ENCODE peak calls at places on chromosomes 16 and 17, in nine cellular contexts. I is GM10248; J is breast epithelium; Q is neural progenitor cell; A is A549; R is CD4-positive, alpha-beta T cell; H is pancreas; P is endothelial cell; X is HFFc6. Y is an unnamed sample.

GRCh38 chr17:38605852-38606645 is at the start of gene SRCIN1:
- DNase-seq in J (peak; percentile 43), I (peak; percentile 79), R (peak; percentile 46), H (peak; percentile 85), X (no peak), Q (peak; percentile 86), A (peak; percentile 70), P (peak; percentile 58), Y (no peak)

GRCh38 chr16:13463619-13464018 is 456.3 kb upstream of the ERCC4 start:
- DNase-seq in I (no peak), X (no peak), A (no peak), J (peak; percentile 58), P (no peak), H (no peak), R (no peak), Q (no peak), Y (no peak)

GRCh38 chr16:684961-685696 is 995 bp upstream of the JMJD8 start:
- DNase-seq in R (no peak), A (no peak), Q (no peak), X (no peak), J (no peak), H (no peak), I (no peak), P (no peak), Y (no peak)

GRCh38 chr16:54421220-54421619 is 134.6 kb upstream of the IRX3 start:
- DNase-seq in P (no peak), X (no peak), R (no peak), Q (no peak), H (no peak), I (no peak), J (no peak), A (no peak), Y (no peak)

GRCh38 chr17:11598274-11599221 is at the start of gene DNAH9:
- DNase-seq in P (no peak), Q (peak; percentile 99), I (no peak), J (peak; percentile 99), H (peak; percentile 95), A (peak; percentile 62), X (no peak), R (no peak), Y (no peak)

GRCh38 chr17:76004750-76005262 is 4.2 kb downstream of the CDK3 start:
- DNase-seq in R (no peak), I (no peak), J (no peak), H (no peak), A (no peak), Q (no peak), P (no peak), X (no peak), Y (no peak)

GRCh38 chr16:23595246-23595950 is 718 bp downstream of the NDUFAB1 start:
- DNase-seq in P (peak; percentile 6), H (no peak), I (no peak), J (no peak), A (peak; percentile 7), Q (no peak), R (no peak), X (no peak), Y (no peak)

GRCh38 chr16:55232822-55233221 is 91.2 kb upstream of the IRX6 start:
- DNase-seq in I (no peak), J (no peak), H (no peak), R (no peak), A (no peak), X (no peak), P (no peak), Q (no peak), Y (no peak)

GRCh38 chr16:70476272-70477020 is 22.1 kb downstream of the FCSK start:
- DNase-seq in X (peak; percentile 76), I (peak; percentile 94), Q (no peak), R (no peak), P (no peak), J (no peak), H (no peak), A (no peak), Y (no peak)

GRCh38 chr17:75142236-75142971 is 10.9 kb upstream of the NT5C start:
- DNase-seq in P (no peak), X (no peak), H (no peak), A (no peak), R (no peak), Q (no peak), I (no peak), J (no peak), Y (no peak)

GRCh38 chr17:14701901-14702300 is 401.0 kb downstream of the HS3ST3B1 start:
- DNase-seq in I (no peak), R (no peak), Q (no peak), P (no peak), H (no peak), X (no peak), A (no peak), J (no peak), Y (no peak)

GRCh38 chr17:73974536-73974935 is 228.9 kb upstream of the RPL38 start:
- DNase-seq in I (no peak), J (no peak), H (no peak), R (no peak), X (no peak), P (no peak), A (no peak), Q (no peak), Y (no peak)

GRCh38 chr17:82647593-82648164 is 565 bp downstream of the WDR45B start:
- DNase-seq in P (peak; percentile 51), H (peak; percentile 80), R (peak; percentile 52), I (peak; percentile 53), X (no peak), Q (peak; percentile 54), A (peak; percentile 56), J (peak; percentile 23), Y (no peak)

GRCh38 chr16:48384305-48384981 is 770 bp downstream of the SIAH1 start:
- DNase-seq in H (peak; percentile 80), R (no peak), X (no peak), A (peak; percentile 71), P (peak; percentile 74), Q (peak; percentile 91), I (peak; percentile 75), J (peak; percentile 44), Y (no peak)

GRCh38 chr17:3732171-3732570 is 8.5 kb downstream of the HASPIN start:
- DNase-seq in A (no peak), H (no peak), X (peak; percentile 17), P (no peak), I (peak; percentile 80), J (no peak), Q (no peak), R (no peak), Y (no peak)

GRCh38 chr17:3754458-3755334 is 31.0 kb downstream of the HASPIN start:
- DNase-seq in P (peak; percentile 58), I (peak; percentile 76), R (peak; percentile 80), A (no peak), J (peak; percentile 96), Q (peak; percentile 95), X (no peak), H (peak; percentile 99), Y (no peak)

DNA sequence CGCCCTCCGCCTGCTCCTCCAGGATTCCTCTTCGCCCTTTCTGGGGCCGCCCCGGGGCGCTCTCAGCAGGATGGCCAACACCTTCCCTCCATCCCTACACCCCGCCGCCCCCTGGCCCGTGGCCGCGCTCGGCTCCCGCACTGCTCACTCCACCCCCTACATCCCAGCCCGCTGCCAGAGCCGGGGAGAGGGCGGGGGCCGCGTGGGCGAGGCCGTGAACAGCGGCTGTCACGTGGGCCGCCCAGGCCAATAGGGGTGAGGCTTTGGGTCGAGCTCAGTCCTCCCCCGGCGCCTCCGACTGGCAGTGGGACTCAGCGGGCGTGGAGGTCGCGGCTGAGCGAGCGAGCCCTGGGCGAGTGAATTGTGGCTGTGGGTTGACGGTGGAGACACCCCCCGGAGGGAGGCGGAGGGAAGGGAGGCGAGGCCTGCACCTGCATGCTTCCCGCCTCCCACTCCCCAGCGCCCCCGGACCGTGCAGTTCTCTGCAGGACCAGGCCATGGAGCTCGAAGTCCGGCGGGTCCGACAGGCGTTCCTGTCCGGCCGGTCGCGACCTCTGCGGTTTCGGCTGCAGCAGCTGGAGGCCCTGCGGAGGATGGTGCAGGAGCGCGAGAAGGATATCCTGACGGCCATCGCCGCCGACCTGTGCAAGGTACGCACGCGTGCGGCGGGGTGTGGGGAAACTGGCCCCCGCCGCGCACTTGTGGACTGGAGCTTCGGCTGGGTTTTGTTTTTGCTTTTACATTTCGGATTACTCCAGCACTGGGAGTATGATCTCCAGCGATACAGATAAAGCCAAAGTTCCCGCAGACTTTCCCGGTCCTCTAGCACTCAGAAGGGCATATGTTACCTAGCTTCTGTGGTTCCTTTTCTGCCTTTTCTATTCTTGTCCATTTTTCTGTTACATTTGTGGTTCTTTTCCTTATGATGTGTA is at the start of gene ALDH3A2:
- DNase-seq in X (peak; percentile 88), A (peak; percentile 99), R (peak; percentile 91), P (peak; percentile 94), J (peak; percentile 96), Q (peak; percentile 95), I (peak; percentile 99), H (peak; percentile 97), Y (peak; percentile 74)
- TF ChIP-seq CTCF in X (peak; percentile 39), A (peak; percentile 26), R (no peak), P (no peak), J (peak; percentile 31), Q (peak; percentile 36), I (peak; percentile 30), H (no peak), Y (peak; percentile 40)

GRCh38 chr16:10501016-10501607 is 79.3 kb downstream of the EMP2 start:
- DNase-seq in P (no peak), A (no peak), R (no peak), Q (no peak), X (no peak), J (no peak), H (no peak), I (no peak), Y (no peak)
- TF ChIP-seq CTCF in P (no peak), A (no peak), R (no peak), Q (no peak), X (no peak), J (no peak), H (no peak), I (no peak), Y (no peak)

GRCh38 chr17:61225178-61225577 is 174.5 kb upstream of the TBX2 start:
- DNase-seq in I (no peak), A (no peak), H (no peak), R (no peak), J (no peak), Q (no peak), X (no peak), P (no peak), Y (no peak)
- TF ChIP-seq CTCF in I (no peak), A (no peak), H (no peak), R (no peak), J (no peak), Q (no peak), X (no peak), P (no peak), Y (no peak)

DNA sequence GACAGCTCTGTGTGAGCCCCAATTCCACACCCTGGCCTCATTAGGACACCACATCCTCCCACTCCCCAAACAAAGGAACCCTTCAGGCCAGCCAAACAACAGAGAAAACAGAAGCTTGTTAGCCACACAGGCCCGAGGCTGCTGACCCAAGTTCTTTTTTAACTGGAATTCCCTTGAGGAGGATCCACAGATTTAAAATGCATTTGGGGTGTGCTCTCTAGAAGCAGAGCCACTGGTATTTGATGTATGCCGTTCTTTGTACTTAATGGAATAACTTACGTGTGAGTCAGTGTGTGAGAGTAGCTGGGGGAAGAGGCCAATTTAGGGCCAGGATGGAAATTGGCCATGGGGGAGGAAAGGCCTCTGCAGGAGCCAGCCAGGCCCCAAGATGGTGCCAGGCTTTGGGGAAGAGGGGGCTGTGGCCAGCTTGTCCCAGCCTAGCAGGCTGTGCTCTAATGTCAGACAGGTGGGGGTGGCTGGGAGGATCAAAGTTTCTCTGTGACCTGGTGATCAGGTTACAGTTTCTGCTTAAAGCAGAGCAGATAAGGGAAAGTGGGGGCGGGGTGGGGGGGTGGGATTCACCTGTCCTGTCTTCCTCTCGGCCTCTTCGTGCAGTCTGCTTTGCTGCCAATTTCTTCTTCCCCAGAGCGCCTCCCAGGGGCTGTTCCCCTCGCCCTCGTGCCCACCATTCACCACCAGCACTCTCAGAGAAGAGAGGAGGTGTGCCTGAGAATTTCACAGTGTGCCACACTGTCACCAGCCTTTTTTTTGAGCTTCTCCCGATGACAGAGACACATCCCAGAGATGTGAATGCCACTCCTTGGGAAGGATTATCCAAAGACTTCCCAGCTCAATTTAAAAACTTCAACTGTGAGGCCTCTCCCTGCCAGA is 50.8 kb downstream of the TOM1L2 start:
- DNase-seq in Q (peak; percentile 77), J (peak; percentile 42), P (no peak), R (no peak), H (no peak), X (peak; percentile 89), I (no peak), A (peak; percentile 89), Y (peak; percentile 69)
- TF ChIP-seq CTCF in Q (no peak), J (no peak), P (no peak), R (no peak), H (no peak), X (peak; percentile 18), I (no peak), A (no peak), Y (no peak)

Y was measured in AG09319.